ENCODE peak calls at places on chromosomes 11 and 22, in ten cellular contexts. R is effector memory CD4-positive, alpha-beta T cell; I is A549; Y is AG10803; D is body of pancreas; K is ovary; X is adipocyte; N is astrocyte of the spinal cord; U is GM12865; G is mesendoderm. A is an unnamed sample.

GRCh38 chr11:13929551-13929950 is 33.0 kb upstream of the SPON1 start:
- DNase-seq in R (no peak), I (no peak), Y (no peak), D (no peak), K (no peak), X (no peak), N (no peak), U (no peak), G (no peak), A (no peak)

GRCh38 chr22:26712158-26712557 is 54.8 kb downstream of the MIAT start:
- DNase-seq in R (no peak), I (no peak), Y (no peak), D (no peak), K (no peak), X (no peak), N (no peak), U (no peak), G (no peak), A (no peak)

GRCh38 chr11:17613428-17613962 is 66.4 kb downstream of the OTOG start:
- DNase-seq in R (no peak), I (no peak), Y (no peak), D (no peak), K (no peak), X (no peak), N (no peak), U (no peak), G (no peak), A (no peak)

GRCh38 chr11:91164452-91164822 is 941.6 kb upstream of the CHORDC1 start:
- DNase-seq in R (no peak), I (no peak), Y (no peak), D (no peak), K (no peak), X (no peak), N (peak), U (no peak), G (no peak), A (no peak)

GRCh38 chr11:66981976-66982578 is 7.0 kb downstream of the C11orf86 start:
- DNase-seq in R (no peak), I (peak), Y (peak), D (peak), K (peak), X (peak), N (peak), U (peak), G (no peak), A (peak)

GRCh38 chr11:69984457-69985261 is 93.5 kb upstream of the ANO1 start:
- DNase-seq in R (no peak), I (no peak), Y (no peak), D (no peak), K (no peak), X (no peak), N (no peak), U (no peak), G (peak), A (peak)

GRCh38 chr11:567036-567628 is 6.4 kb downstream of the RASSF7 start:
- DNase-seq in R (no peak), I (no peak), Y (no peak), D (no peak), K (peak), X (no peak), N (no peak), U (no peak), G (no peak), A (no peak)

GRCh38 chr11:230431-230830 is 5.7 kb downstream of the SIRT3 start:
- DNase-seq in R (no peak), I (no peak), Y (no peak), D (no peak), K (no peak), X (no peak), N (no peak), U (no peak), G (no peak), A (no peak)

GRCh38 chr11:70454197-70454767 is 56.0 kb downstream of the CTTN start:
- DNase-seq in R (no peak), I (no peak), Y (no peak), D (no peak), K (no peak), X (no peak), N (peak), U (peak), G (no peak), A (no peak)

GRCh38 chr11:63445720-63446119 is 45.2 kb downstream of the PLAAT5 start:
- DNase-seq in R (no peak), I (no peak), Y (peak), D (no peak), K (no peak), X (no peak), N (peak), U (no peak), G (no peak), A (no peak)

GRCh38 chr11:134382257-134382656 is 29.8 kb downstream of the B3GAT1 start:
- DNase-seq in R (no peak), I (no peak), Y (no peak), D (no peak), K (no peak), X (no peak), N (no peak), U (no peak), G (no peak), A (no peak)

GRCh38 chr22:44846726-44847275 is 94.4 kb downstream of the ARHGAP8 start:
- DNase-seq in R (no peak), I (no peak), Y (no peak), D (no peak), K (no peak), X (no peak), N (no peak), U (no peak), G (no peak), A (no peak)

GRCh38 chr22:46619830-46620501 is at the start of gene GRAMD4:
- DNase-seq in R (no peak), I (no peak), Y (peak), D (no peak), K (no peak), X (no peak), N (peak), U (no peak), G (peak), A (no peak)

GRCh38 chr22:31248138-31248745 is 36.1 kb downstream of the LIMK2 start:
- DNase-seq in R (peak), I (no peak), Y (peak), D (peak), K (peak), X (peak), N (peak), U (no peak), G (peak), A (peak)

DNA sequence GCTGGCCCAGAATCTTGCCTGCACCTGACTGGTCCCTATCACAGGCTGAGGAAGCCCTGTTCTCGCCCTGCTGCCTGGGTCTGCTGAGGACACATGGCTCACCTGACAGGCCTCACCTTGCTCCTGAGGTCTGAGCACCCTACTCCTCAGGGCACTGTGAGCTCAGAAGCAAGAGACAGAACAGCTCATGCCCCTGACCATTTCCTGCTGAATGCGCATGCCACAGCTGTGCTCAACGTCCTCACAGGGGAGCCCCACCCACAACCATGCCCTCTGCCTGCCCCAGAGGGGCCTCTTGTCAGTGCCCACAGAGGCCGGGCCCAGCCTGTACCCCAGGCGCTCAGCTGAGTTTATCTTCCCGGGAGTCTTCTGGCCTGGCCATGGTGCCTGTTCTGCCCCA is 2.8 kb upstream of the TSPO start:
- DNase-seq in R (no peak), I (no peak), Y (no peak), D (no peak), K (no peak), X (peak), N (no peak), U (no peak), G (no peak), A (no peak)
- H3K4me3 ChIP-seq in R (no peak), I (no peak), Y (no peak), D (no peak), K (no peak), X (no peak), N (no peak), U (no peak), G (no peak), A (no peak)

DNA sequence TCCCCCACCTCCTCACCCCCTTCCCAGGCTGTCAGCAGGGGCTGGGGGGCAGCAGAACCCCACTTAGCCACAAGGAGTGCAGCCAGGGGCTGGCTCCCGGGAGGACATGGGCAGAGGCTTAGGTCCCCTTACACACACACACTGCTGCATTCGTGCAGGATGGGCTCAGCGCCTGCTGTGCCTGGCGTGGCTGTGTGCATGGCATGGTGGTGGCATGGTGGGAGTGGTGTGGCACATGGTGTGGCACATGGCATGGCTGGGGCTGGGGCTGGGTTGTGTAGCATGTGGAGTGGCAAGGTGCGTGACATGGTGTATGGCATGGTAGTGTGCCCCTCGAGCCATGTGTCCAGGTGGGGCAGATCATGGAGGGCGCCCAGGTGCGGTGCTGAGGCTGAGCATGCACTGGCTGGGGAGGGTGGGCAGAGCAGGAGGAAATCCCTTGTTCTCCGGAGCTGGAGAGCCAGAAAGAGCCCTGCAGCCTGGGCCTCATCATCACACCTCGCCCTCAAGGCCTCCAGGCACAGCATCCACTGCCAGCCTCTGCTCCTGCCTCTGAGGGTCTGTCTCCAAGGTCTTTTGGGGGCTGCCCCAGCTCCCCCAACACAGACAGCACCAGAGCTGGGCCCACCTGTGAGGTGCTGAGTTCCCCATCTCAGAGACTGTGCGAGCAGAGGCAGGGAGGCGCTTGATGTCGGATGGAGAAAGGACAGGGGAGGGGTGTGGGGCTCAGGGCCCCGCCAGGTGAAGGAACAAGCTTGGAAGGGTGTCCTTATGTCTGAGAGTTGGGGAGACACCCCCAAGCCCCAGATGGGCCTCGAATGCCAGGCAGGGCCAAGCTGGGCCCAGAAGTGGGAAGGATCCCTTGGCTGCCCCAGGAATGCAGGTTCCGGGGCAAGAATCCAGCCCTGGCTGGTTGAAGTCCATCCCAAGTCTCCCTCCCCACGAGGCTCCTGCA is 51.4 kb downstream of the CDKN1C start:
- DNase-seq in R (no peak), I (no peak), Y (no peak), D (no peak), K (no peak), X (no peak), N (no peak), U (no peak), G (no peak), A (no peak)
- H3K4me3 ChIP-seq in R (no peak), I (no peak), Y (no peak), D (no peak), K (no peak), X (no peak), N (no peak), U (no peak), G (no peak), A (no peak)

GRCh38 chr11:57456960-57457642 is 3.2 kb upstream of the RTN4RL2 start:
- DNase-seq in R (peak), I (peak), Y (peak), D (peak), K (peak), X (peak), N (peak), U (peak), G (peak), A (peak)
- H3K4me3 ChIP-seq in R (no peak), I (no peak), Y (no peak), D (no peak), K (no peak), X (no peak), N (no peak), U (no peak), G (no peak), A (no peak)

GRCh38 chr11:32839308-32839707 is 9.6 kb downstream of the PRRG4 start:
- DNase-seq in R (no peak), I (no peak), Y (no peak), D (no peak), K (no peak), X (no peak), N (no peak), U (no peak), G (no peak), A (no peak)
- H3K4me3 ChIP-seq in R (no peak), I (no peak), Y (no peak), D (no peak), K (no peak), X (no peak), N (no peak), U (no peak), G (no peak), A (no peak)

GRCh38 chr11:124920870-124921609 is 2.0 kb downstream of the HEPN1 start:
- DNase-seq in R (peak), I (peak), Y (peak), D (peak), K (peak), X (peak), N (peak), U (peak), G (peak), A (no peak)
- H3K4me3 ChIP-seq in R (peak), I (peak), Y (peak), D (no peak), K (peak), X (peak), N (peak), U (no peak), G (peak), A (no peak)

GRCh38 chr11:1573077-1573846 is 1.2 kb upstream of the DUSP8 start:
- DNase-seq in R (peak), I (no peak), Y (no peak), D (peak), K (no peak), X (peak), N (no peak), U (no peak), G (no peak), A (no peak)
- H3K4me3 ChIP-seq in R (peak), I (peak), Y (no peak), D (peak), K (peak), X (no peak), N (no peak), U (no peak), G (no peak), A (no peak)

A was measured in Jurkat, Clone E6-1.